ENCODE peak calls at places on chromosomes 11 and 22, in eight cellular contexts. S is CD8-positive, alpha-beta memory T cell; E is heart left ventricle; R is IMR-90; C is A549; B is upper lobe of right lung; K is GM23248; Z is heart right ventricle. Q is an unnamed sample. For H3K4me1 and H3K9me3, the result is how much of the 10 kb centered on the place peaks cover.

GRCh38 chr11:34987617-34988016 is 71.2 kb downstream of the PDHX start:
- DNase-seq in K (peak), Z (no peak), C (no peak), S (no peak), E (no peak), R (peak), B (no peak), Q (no peak)

GRCh38 chr11:14905104-14906033 is 13.3 kb upstream of the CYP2R1 start:
- DNase-seq in R (peak), E (peak), K (peak), B (peak), C (peak), Z (peak), S (peak), Q (peak)

GRCh38 chr11:23585700-23586099 is 725.4 kb upstream of the CCDC179 start:
- DNase-seq in R (no peak), Z (no peak), B (no peak), S (no peak), C (no peak), K (peak), E (no peak), Q (no peak)

GRCh38 chr11:110903830-110904229 is 191.6 kb upstream of the ARHGAP20 start:
- DNase-seq in S (no peak), R (peak), Z (no peak), K (peak), C (no peak), B (no peak), E (no peak), Q (no peak)

GRCh38 chr11:117855452-117855851 is 21.0 kb downstream of the FXYD6 start:
- DNase-seq in S (no peak), B (no peak), E (no peak), Z (no peak), K (no peak), R (no peak), C (no peak), Q (no peak)

GRCh38 chr11:64687204-64687603 is 35.8 kb downstream of the NRXN2 start:
- DNase-seq in R (no peak), S (no peak), K (no peak), C (no peak), B (peak), Z (peak), E (peak), Q (peak)

GRCh38 chr22:26409705-26410376 is 19.2 kb upstream of the ASPHD2 start:
- DNase-seq in E (no peak), C (no peak), K (no peak), R (no peak), Z (no peak), B (no peak), S (no peak), Q (no peak)

GRCh38 chr11:69891421-69892236 is 72.4 kb upstream of the FGF3 start:
- DNase-seq in K (no peak), Z (no peak), E (no peak), S (no peak), R (peak), B (no peak), C (no peak), Q (no peak)

GRCh38 chr22:46064236-46064965 is 85.9 kb upstream of the PPARA start:
- DNase-seq in S (peak), K (peak), R (no peak), E (peak), C (no peak), B (peak), Z (no peak), Q (peak)

GRCh38 chr11:76321340-76321739 is 59.6 kb downstream of the THAP12 start:
- DNase-seq in B (no peak), R (no peak), Z (no peak), E (no peak), K (no peak), C (no peak), S (no peak), Q (peak)

GRCh38 chr11:118314985-118315384 is 10.5 kb downstream of the CD3E start:
- DNase-seq in S (no peak), C (no peak), Z (no peak), R (no peak), K (no peak), E (no peak), B (no peak), Q (no peak)

GRCh38 chr22:47552024-47552423 is 789.6 kb downstream of the TBC1D22A start:
- DNase-seq in S (no peak), Z (no peak), B (no peak), C (no peak), E (no peak), K (no peak), R (no peak), Q (no peak)

GRCh38 chr22:46500201-46500600 is 37.2 kb downstream of the CELSR1 start:
- DNase-seq in S (no peak), Z (no peak), B (no peak), C (no peak), R (no peak), K (no peak), E (no peak), Q (no peak)

GRCh38 chr22:31995046-31995445 is 48.0 kb upstream of the SLC5A1 start:
- DNase-seq in C (no peak), Z (no peak), E (no peak), S (no peak), R (no peak), K (no peak), B (no peak), Q (no peak)

GRCh38 chr11:8693010-8693551 is 10.5 kb downstream of the RPL27A start:
- DNase-seq in R (peak), S (no peak), E (no peak), C (no peak), B (no peak), Z (no peak), K (peak), Q (no peak)

GRCh38 chr11:64238076-64238475 is 2.8 kb upstream of the FKBP2 start:
- DNase-seq in Z (no peak), C (no peak), B (peak), K (no peak), R (no peak), S (no peak), E (no peak), Q (peak)

GRCh38 chr11:117874253-117874909 is 2.1 kb downstream of the FXYD6 start:
- DNase-seq in R (no peak), K (no peak), B (no peak), Z (no peak), E (no peak), S (no peak), C (no peak), Q (no peak)

GRCh38 chr11:61254403-61255025 is 13.5 kb downstream of the PGA5 start:
- DNase-seq in C (peak), K (peak), Z (peak), E (peak), R (peak), B (peak), S (peak), Q (peak)

GRCh38 chr11:34425863-34426262 is 12.9 kb upstream of the CAT start:
- DNase-seq in S (no peak), C (no peak), E (no peak), B (no peak), K (peak), R (no peak), Z (no peak), Q (no peak)

GRCh38 chr11:58905141-58905715 is 34.1 kb upstream of the GLYATL1 start:
- DNase-seq in E (peak), K (peak), S (no peak), B (no peak), Z (peak), R (peak), C (no peak), Q (no peak)

GRCh38 chr11:63840356-63841060 is 1.6 kb downstream of the MARK2 start:
- DNase-seq in E (no peak), B (no peak), S (peak), Z (no peak), C (no peak), K (peak), R (no peak), Q (no peak)

GRCh38 chr22:33325232-33326004 is 267.2 kb upstream of the SYN3 start:
- DNase-seq in R (no peak), Z (peak), K (no peak), E (peak), C (no peak), B (no peak), S (no peak), Q (no peak)

GRCh38 chr11:108857382-108857781 is 192.5 kb downstream of the DDX10 start:
- DNase-seq in R (no peak), B (no peak), C (no peak), E (peak), K (no peak), S (no peak), Z (peak), Q (no peak)

DNA sequence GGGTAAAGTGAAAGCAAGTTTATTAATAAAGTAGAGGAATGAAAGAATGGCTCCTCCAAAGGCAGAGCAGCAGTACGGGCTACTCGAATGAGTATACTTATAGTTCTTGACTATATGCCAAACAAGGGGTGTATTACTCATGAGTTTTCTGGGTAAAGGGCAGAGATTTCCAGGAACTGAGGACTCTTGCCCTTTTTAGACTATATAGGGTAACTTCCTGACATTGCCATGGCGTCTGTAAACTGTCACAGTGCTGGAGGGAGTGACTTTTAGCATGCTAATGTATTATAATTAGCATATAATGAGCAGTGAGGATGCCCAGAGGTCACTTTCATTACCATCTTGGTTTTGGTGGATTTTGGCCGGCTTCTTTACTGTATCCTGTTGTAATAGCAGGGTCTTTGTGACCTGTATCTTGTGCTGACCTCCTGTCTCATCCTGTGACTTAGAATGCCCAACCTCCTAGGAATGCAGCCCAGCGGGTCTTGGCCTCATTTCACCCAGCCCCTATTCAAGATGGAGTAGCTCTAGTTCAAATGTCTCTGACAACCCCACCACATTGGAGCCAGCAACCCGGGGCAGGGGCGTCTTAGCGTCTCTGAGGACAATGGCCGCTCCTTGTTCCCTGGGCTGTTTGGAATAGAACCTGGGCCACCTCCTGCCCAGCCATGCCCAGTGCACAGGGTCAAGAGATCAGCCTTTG is 34.9 kb upstream of the CD82 start:
- DNase-seq in B (no peak), C (no peak), E (no peak), R (peak), K (peak), S (no peak), Z (no peak), Q (no peak)
- H3K4me1 ChIP-seq in B (under half), C (under half), E (under half), R (under half), K (under half), S (under half), Z (under half), Q (under half)

DNA sequence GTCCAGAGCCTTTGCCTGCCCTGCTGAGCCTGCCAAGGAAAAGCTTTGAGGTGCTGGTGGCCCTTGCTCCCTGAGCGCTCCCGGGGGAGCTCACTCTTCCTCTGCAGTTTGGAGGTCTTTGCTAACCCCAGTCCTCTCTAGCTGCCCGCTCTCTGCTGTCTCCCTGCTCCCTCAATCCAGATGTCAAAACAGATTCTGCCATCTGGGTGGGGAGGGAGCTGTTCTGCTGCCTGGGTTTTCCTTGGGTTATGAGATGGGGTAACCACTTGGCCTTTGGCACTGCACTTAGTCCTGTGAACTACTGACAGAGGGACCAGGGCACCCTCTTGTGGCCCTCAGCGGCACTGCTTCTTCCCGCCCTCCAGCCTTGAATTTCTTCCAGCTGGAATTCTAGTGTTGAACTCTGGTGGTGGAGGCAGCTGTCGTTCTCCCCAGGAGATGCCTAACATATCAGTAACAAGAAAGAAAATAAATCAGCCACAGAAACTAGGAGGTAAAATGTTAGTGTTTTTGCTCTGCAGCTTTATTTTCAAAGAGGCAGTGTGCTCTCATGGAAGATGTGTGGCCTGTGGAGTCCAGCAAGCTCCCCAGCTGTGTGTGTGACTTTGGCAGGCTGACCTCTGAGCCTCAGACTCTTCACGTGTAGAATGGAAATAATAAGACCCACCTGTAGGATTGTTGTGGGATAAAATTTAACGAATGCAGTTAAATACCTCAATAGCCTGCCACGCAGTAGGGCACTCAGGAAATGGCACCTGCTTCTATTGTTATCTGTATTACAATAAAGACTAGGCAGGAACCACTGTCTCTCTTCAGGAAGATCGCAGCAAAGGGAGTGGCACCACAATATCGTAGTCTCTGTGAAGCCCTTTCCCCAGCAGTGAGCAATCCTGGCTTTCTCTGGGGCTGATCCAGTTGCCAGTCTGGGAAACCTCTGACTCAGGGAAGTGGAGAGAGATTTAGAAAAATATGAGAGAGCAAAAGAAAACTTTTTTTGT is 23.4 kb downstream of the ARFGAP2 start:
- DNase-seq in C (peak), E (peak), R (peak), Z (peak), K (peak), S (peak), B (peak), Q (no peak)
- H3K27ac ChIP-seq in C (no peak), E (no peak), R (no peak), Z (no peak), K (no peak), S (no peak), B (no peak), Q (no peak)

DNA sequence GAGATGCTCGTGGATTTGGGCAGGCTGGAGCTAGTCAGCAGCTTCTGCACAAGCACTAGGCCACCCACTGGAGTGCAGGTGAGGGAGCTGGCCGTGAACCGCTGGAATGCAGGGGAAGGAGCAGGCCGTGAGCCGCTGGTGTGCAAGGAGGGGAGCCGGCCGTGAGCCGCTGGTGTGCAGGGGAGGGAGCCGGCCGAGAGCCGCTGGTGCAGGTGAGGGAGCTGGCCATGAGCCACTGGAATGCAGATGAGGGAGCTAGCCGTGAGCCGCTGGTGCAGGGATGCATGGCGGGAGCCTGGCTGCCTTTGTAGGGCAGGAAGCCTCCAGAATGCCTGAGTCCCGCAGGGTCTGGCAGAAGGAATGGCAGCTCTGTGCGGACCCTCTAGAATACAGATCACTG is 4220.0 kb upstream of the OR11H1 start:
- DNase-seq in B (no peak), K (no peak), Z (no peak), E (no peak), C (no peak), R (no peak), S (no peak), Q (no peak)
- H3K9me3 ChIP-seq in B (under half), K (under half), Z (half or more), E (half or more), C (under half), R (under half), S (under half), Q (half or more)

DNA sequence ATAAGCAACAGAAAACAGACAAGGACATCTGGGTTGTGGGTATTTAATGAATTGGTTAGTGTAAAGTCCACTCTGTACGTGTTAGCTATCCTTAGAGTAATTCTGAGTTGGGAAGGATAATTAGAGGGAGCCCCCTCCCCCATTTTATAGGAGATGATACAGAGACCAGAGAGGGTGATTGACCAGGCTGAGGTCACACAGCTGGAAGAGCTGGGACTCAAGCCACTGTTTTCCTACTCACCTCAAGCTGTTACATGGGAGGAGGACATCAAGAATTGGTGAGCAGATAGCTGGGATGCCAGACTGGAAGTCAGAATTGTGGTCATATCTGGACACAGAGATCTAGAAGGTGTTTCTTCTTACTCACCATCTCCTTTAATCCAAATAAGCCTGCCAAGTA is 8.7 kb upstream of the NPTXR start:
- DNase-seq in Z (no peak), E (no peak), S (no peak), R (no peak), B (no peak), C (no peak), K (no peak), Q (no peak)
- H3K4me1 ChIP-seq in Z (under half), E (under half), S (under half), R (under half), B (under half), C (under half), K (under half), Q (under half)

GRCh38 chr22:22398530-22399327 is 109.8 kb downstream of the ZNF280B start:
- DNase-seq in E (no peak), B (no peak), Z (no peak), C (no peak), R (no peak), S (no peak), K (no peak), Q (no peak)
- H3K27ac ChIP-seq in E (peak), B (no peak), Z (no peak), C (no peak), R (no peak), S (no peak), K (no peak), Q (no peak)